ENCODE peak calls at places on chromosomes 6 and 20, in seven cellular contexts. S is tibial artery; Y is AG08395; O is stimulated activated CD4-positive, alpha-beta T cell treated with anti-CD3 and anti-CD28 coated beads, Interleukin-2, amount 100 ng/mL, for 48 hours; M is Calu3; F is effector CD4-positive, alpha-beta T cell; P is mucosa of gallbladder. B is an unnamed sample.

GRCh38 chr20:22257912-22258311 is 326.5 kb downstream of the FOXA2 start:
- DNase-seq in S (no peak), Y (no peak), O (no peak), M (no peak), F (no peak), P (no peak), B (no peak)

GRCh38 chr20:1718604-1719384 is 61.2 kb upstream of the SIRPG start:
- DNase-seq in S (peak), Y (peak), O (no peak), M (no peak), F (no peak), P (peak), B (peak)

GRCh38 chr6:89311853-89312531 is 3.1 kb downstream of the GABRR2 start:
- DNase-seq in S (peak), Y (peak), O (no peak), M (peak), F (no peak), P (peak), B (peak)

GRCh38 chr20:20568604-20569205 is 143.7 kb downstream of the RALGAPA2 start:
- DNase-seq in S (no peak), Y (peak), O (peak), M (peak), F (no peak), P (no peak), B (no peak)

GRCh38 chr6:91645811-91646210 is 1058.9 kb upstream of the MAP3K7 start:
- DNase-seq in S (no peak), Y (no peak), O (no peak), M (no peak), F (no peak), P (no peak), B (no peak)

GRCh38 chr6:96153775-96154174 is 138.0 kb downstream of the FUT9 start:
- DNase-seq in S (no peak), Y (no peak), O (no peak), M (no peak), F (no peak), P (no peak), B (no peak)

GRCh38 chr6:68710916-68711315 is 75.8 kb downstream of the ADGRB3 start:
- DNase-seq in S (no peak), Y (no peak), O (no peak), M (no peak), F (no peak), P (no peak), B (no peak)

GRCh38 chr6:84623956-84624680 is 140.3 kb downstream of the TBX18 start:
- DNase-seq in S (no peak), Y (peak), O (no peak), M (no peak), F (no peak), P (no peak), B (no peak)

GRCh38 chr6:37576336-37576737 is 76.6 kb upstream of the CCDC167 start:
- DNase-seq in S (no peak), Y (peak), O (no peak), M (no peak), F (no peak), P (no peak), B (no peak)